ENCODE peak calls at places on chromosomes 13 and 19, in ten cellular contexts. W, V, Q, O, C, A, M, S, N and L are unnamed samples.

GRCh38 chr13:48478401-48478800 is 54.5 kb downstream of the RCBTB2 start:
- DNase-seq in W (peak), V (no peak), Q (no peak), O (no peak), C (no peak), A (peak), M (no peak), S (no peak), N (no peak), L (peak)

GRCh38 chr13:50707533-50708096 is 135.9 kb downstream of the DLEU7 start:
- DNase-seq in W (no peak), V (no peak), Q (no peak), O (no peak), C (no peak), A (no peak), M (no peak), S (no peak), N (no peak), L (no peak)

GRCh38 chr13:23552171-23552570 is 18.0 kb upstream of the TNFRSF19 start:
- DNase-seq in W (no peak), V (no peak), Q (no peak), O (no peak), C (no peak), A (no peak), M (no peak), S (no peak), N (no peak), L (no peak)

GRCh38 chr19:54325194-54325621 is 12.2 kb upstream of the LILRA5 start:
- DNase-seq in W (peak), V (no peak), Q (no peak), O (peak), C (peak), A (peak), M (no peak), S (peak), N (no peak), L (no peak)

GRCh38 chr19:39206122-39206521 is 2.1 kb upstream of the SYCN start:
- DNase-seq in W (no peak), V (no peak), Q (no peak), O (no peak), C (no peak), A (no peak), M (no peak), S (no peak), N (no peak), L (no peak)

GRCh38 chr13:114107686-114108081 is 24.7 kb downstream of the RASA3 start:
- DNase-seq in W (peak), V (peak), Q (peak), O (no peak), C (no peak), A (peak), M (peak), S (no peak), N (no peak), L (no peak)

GRCh38 chr13:44755872-44756271 is 179.7 kb upstream of the TSC22D1 start:
- DNase-seq in W (peak), V (no peak), Q (no peak), O (no peak), C (peak), A (peak), M (no peak), S (peak), N (no peak), L (peak)

GRCh38 chr13:98080280-98080679 is 62.6 kb upstream of the FARP1 start:
- DNase-seq in W (no peak), V (no peak), Q (no peak), O (no peak), C (peak), A (no peak), M (no peak), S (no peak), N (no peak), L (no peak)

GRCh38 chr13:32165791-32166190 is 134.2 kb downstream of the FRY start:
- DNase-seq in W (no peak), V (no peak), Q (peak), O (peak), C (peak), A (no peak), M (no peak), S (peak), N (no peak), L (no peak)

GRCh38 chr13:108003626-108004025 is 211.7 kb downstream of the LIG4 start:
- DNase-seq in W (no peak), V (no peak), Q (no peak), O (no peak), C (peak), A (no peak), M (no peak), S (no peak), N (no peak), L (no peak)

GRCh38 chr13:88979465-88980180 is 1308.5 kb downstream of the SLITRK5 start:
- DNase-seq in W (peak), V (no peak), Q (no peak), O (no peak), C (peak), A (no peak), M (no peak), S (no peak), N (no peak), L (no peak)

GRCh38 chr13:113209336-113209879 is at the start of gene CUL4A:
- DNase-seq in W (peak), V (peak), Q (peak), O (no peak), C (peak), A (peak), M (peak), S (peak), N (no peak), L (no peak)

GRCh38 chr13:66689628-66690027 is 540.5 kb downstream of the PCDH9 start:
- DNase-seq in W (peak), V (no peak), Q (no peak), O (no peak), C (peak), A (no peak), M (no peak), S (no peak), N (no peak), L (no peak)

GRCh38 chr13:74145249-74145970 is 11.2 kb upstream of the KLF12 start:
- DNase-seq in W (peak), V (no peak), Q (no peak), O (no peak), C (no peak), A (peak), M (no peak), S (no peak), N (no peak), L (no peak)

GRCh38 chr13:27425151-27425917 is 915 bp downstream of the GTF3A start:
- DNase-seq in W (no peak), V (no peak), Q (no peak), O (no peak), C (no peak), A (no peak), M (no peak), S (peak), N (no peak), L (no peak)

GRCh38 chr19:57817976-57818375 is 3.3 kb upstream of the ZNF552 start:
- DNase-seq in W (no peak), V (no peak), Q (no peak), O (no peak), C (no peak), A (no peak), M (no peak), S (no peak), N (no peak), L (no peak)

GRCh38 chr13:91668844-91669495 is 270.5 kb downstream of the GPC5 start:
- DNase-seq in W (peak), V (no peak), Q (no peak), O (no peak), C (no peak), A (no peak), M (no peak), S (no peak), N (no peak), L (no peak)

GRCh38 chr13:67229438-67230242 is 496 bp downstream of the PCDH9 start:
- DNase-seq in W (peak), V (no peak), Q (no peak), O (no peak), C (peak), A (no peak), M (no peak), S (no peak), N (no peak), L (no peak)

GRCh38 chr19:37563518-37563917 is 31.1 kb downstream of the ZNF571 start:
- DNase-seq in W (no peak), V (no peak), Q (no peak), O (no peak), C (no peak), A (no peak), M (no peak), S (no peak), N (no peak), L (no peak)

GRCh38 chr19:29680447-29680846 is 15.2 kb downstream of the PLEKHF1 start:
- DNase-seq in W (no peak), V (peak), Q (peak), O (peak), C (no peak), A (no peak), M (peak), S (no peak), N (no peak), L (no peak)

GRCh38 chr13:114019367-114019766 is 45.5 kb upstream of the C13orf46 start:
- DNase-seq in W (no peak), V (no peak), Q (no peak), O (no peak), C (no peak), A (no peak), M (no peak), S (no peak), N (no peak), L (no peak)

GRCh38 chr19:46944918-46945628 is 74.6 kb upstream of the NPAS1 start:
- DNase-seq in W (peak), V (peak), Q (peak), O (no peak), C (no peak), A (peak), M (peak), S (no peak), N (peak), L (no peak)

GRCh38 chr13:42063105-42063504 is 14.7 kb downstream of the DGKH start:
- DNase-seq in W (no peak), V (no peak), Q (no peak), O (no peak), C (peak), A (no peak), M (no peak), S (no peak), N (no peak), L (no peak)

GRCh38 chr13:22107549-22107948 is 436.7 kb downstream of the FGF9 start:
- DNase-seq in W (no peak), V (no peak), Q (no peak), O (no peak), C (no peak), A (no peak), M (no peak), S (no peak), N (no peak), L (no peak)

GRCh38 chr13:80473695-80474094 is 132.8 kb upstream of the SPRY2 start:
- DNase-seq in W (peak), V (no peak), Q (no peak), O (no peak), C (peak), A (peak), M (no peak), S (peak), N (no peak), L (no peak)

GRCh38 chr13:41700790-41701310 is 243.5 kb downstream of the RGCC start:
- DNase-seq in W (peak), V (no peak), Q (no peak), O (no peak), C (peak), A (peak), M (no peak), S (peak), N (no peak), L (peak)

GRCh38 chr19:19551862-19552192 is 13.8 kb downstream of the CILP2 start:
- DNase-seq in W (no peak), V (no peak), Q (no peak), O (no peak), C (no peak), A (no peak), M (peak), S (no peak), N (no peak), L (no peak)

GRCh38 chr13:83215627-83216026 is 666.6 kb downstream of the SLITRK1 start:
- DNase-seq in W (peak), V (no peak), Q (no peak), O (no peak), C (peak), A (peak), M (no peak), S (peak), N (no peak), L (peak)

GRCh38 chr13:70107498-70108271 is at the start of gene ATXN8OS:
- DNase-seq in W (no peak), V (no peak), Q (no peak), O (no peak), C (no peak), A (peak), M (peak), S (peak), N (no peak), L (no peak)

GRCh38 chr13:26112843-26113242 is 61.0 kb upstream of the SHISA2 start:
- DNase-seq in W (peak), V (no peak), Q (no peak), O (no peak), C (peak), A (no peak), M (no peak), S (peak), N (no peak), L (no peak)

GRCh38 chr19:21463449-21464105 is 41.8 kb upstream of the ZNF429 start:
- DNase-seq in W (peak), V (peak), Q (peak), O (peak), C (no peak), A (no peak), M (no peak), S (peak), N (no peak), L (no peak)

GRCh38 chr13:66855110-66855509 is 375.0 kb downstream of the PCDH9 start:
- DNase-seq in W (peak), V (no peak), Q (no peak), O (no peak), C (peak), A (no peak), M (no peak), S (peak), N (no peak), L (no peak)

GRCh38 chr19:16473875-16474397 is 2.2 kb upstream of the EPS15L1 start:
- DNase-seq in W (no peak), V (no peak), Q (no peak), O (no peak), C (no peak), A (no peak), M (no peak), S (no peak), N (no peak), L (no peak)

GRCh38 chr13:32315255-32316029 is at the start of the genes BRCA2 and ZAR1L:
- DNase-seq in W (peak), V (peak), Q (peak), O (peak), C (peak), A (peak), M (peak), S (peak), N (peak), L (peak)

GRCh38 chr13:43383488-43384165 is 360.2 kb downstream of the DNAJC15 start:
- DNase-seq in W (no peak), V (no peak), Q (no peak), O (no peak), C (no peak), A (no peak), M (no peak), S (no peak), N (no peak), L (no peak)

GRCh38 chr13:37134411-37135041 is 29.1 kb upstream of the CSNK1A1L start:
- DNase-seq in W (peak), V (no peak), Q (no peak), O (no peak), C (no peak), A (peak), M (no peak), S (no peak), N (no peak), L (peak)

DNA sequence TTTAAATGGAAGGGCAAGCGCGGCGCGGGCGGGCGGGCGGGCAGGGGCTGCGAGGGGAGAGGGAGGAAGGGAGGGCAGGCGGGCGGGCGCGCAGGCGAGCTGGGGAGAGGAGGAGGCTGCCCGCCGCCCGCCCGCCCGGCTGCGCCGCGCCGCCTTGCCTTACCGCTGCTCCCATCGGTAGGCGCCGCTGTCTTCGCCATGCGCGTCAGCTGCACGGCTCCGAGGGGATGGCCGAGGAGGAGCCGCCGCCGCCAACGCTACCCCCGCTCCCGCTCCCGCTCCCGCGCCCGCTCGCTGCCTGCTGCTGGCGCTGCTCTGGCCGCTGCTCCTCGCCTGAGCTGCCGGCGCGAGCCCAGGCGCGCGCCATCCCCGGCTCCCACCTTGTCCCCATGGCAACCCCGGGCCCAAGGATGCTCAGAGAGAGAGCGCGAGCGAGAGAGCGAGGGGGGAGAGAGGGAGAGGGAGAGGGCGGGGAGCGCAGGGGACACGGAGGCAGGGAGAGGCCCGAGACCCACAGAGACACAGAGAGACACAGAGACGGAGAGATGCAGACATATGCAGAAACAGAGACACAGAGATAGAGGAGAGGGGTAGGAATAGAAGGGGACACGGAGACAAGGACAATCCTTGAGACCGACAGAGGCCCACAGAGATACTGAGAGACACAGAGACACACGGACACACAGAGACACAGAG is 40.3 kb downstream of the DEDD2 start:
- DNase-seq in W (peak), V (peak), Q (peak), O (peak), C (peak), A (peak), M (peak), S (peak), N (no peak), L (no peak)
- H3K4me3 ChIP-seq in W (no peak), V (peak), Q (peak), O (peak), C (peak), A (peak), M (no peak), S (peak), N (peak), L (peak)

GRCh38 chr19:43774103-43774939 is 6.5 kb downstream of the KCNN4 start:
- DNase-seq in W (peak), V (peak), Q (peak), O (no peak), C (peak), A (peak), M (no peak), S (no peak), N (no peak), L (no peak)
- TF ChIP-seq CTCF in W (peak), V (peak), Q (peak), O (no peak), C (peak), A (peak), M (peak), S (no peak), N (peak), L (peak)

GRCh38 chr19:45765365-45766292 is 3.4 kb downstream of the SIX5 start:
- DNase-seq in W (no peak), V (no peak), Q (peak), O (no peak), C (no peak), A (no peak), M (no peak), S (no peak), N (no peak), L (no peak)

GRCh38 chr19:45766293-45766918 is 2.6 kb downstream of the SIX5 start:
- DNase-seq in W (no peak), V (no peak), Q (peak), O (no peak), C (no peak), A (no peak), M (no peak), S (no peak), N (no peak), L (no peak)

GRCh38 chr19:45767410-45767880 is 1.6 kb downstream of the SIX5 start:
- DNase-seq in W (peak), V (peak), Q (peak), O (no peak), C (peak), A (peak), M (peak), S (peak), N (no peak), L (peak)

GRCh38 chr19:45767881-45768643 is 990 bp downstream of the SIX5 start:
- DNase-seq in W (peak), V (peak), Q (peak), O (peak), C (peak), A (peak), M (peak), S (peak), N (no peak), L (no peak)

DNA sequence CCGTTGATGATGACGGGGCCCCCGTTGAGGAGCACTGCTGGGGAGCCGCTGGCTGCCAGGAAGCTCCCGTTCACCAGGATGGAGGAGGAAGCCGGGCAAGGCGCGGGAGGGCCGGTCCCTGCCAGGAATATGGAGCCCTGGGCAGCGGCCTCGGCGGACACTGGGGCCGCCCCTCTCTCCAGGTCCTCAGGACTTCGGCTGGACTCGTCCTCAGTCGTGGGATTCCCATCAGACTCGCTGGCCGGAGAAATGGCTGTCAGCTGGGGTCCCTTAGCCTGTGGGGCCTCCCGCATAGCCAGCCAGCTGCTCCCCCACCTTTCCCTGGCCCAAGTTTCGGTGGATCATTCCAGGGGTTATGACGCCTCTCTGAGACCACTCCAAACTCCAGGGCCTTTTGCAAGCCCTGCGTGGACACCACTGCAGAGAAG is 2.1 kb downstream of the SIX5 start:
- DNase-seq in W (no peak), V (no peak), Q (peak), O (no peak), C (peak), A (no peak), M (peak), S (no peak), N (no peak), L (no peak)
- H3K4me3 ChIP-seq in W (peak), V (peak), Q (peak), O (peak), C (peak), A (peak), M (peak), S (peak), N (peak), L (peak)

GRCh38 chr19:44908074-44908835 is 2.7 kb downstream of the APOE start:
- DNase-seq in W (no peak), V (no peak), Q (no peak), O (no peak), C (no peak), A (no peak), M (no peak), S (no peak), N (no peak), L (no peak)

GRCh38 chr19:44905437-44906160 is at the start of gene APOE:
- DNase-seq in W (peak), V (peak), Q (no peak), O (no peak), C (no peak), A (no peak), M (no peak), S (no peak), N (no peak), L (no peak)

GRCh38 chr19:44907613-44908012 is 2.0 kb downstream of the APOE start:
- DNase-seq in W (no peak), V (no peak), Q (no peak), O (no peak), C (no peak), A (no peak), M (no peak), S (no peak), N (no peak), L (no peak)

GRCh38 chr19:44909775-44910174 is 4.2 kb downstream of the APOE start:
- DNase-seq in W (no peak), V (no peak), Q (no peak), O (no peak), C (no peak), A (no peak), M (no peak), S (no peak), N (no peak), L (no peak)

GRCh38 chr19:44908836-44909201 is 3.2 kb downstream of the APOE start:
- DNase-seq in W (no peak), V (no peak), Q (no peak), O (no peak), C (no peak), A (no peak), M (peak), S (no peak), N (no peak), L (no peak)
- TF ChIP-seq CTCF in W (no peak), V (no peak), Q (no peak), O (no peak), C (no peak), A (no peak), M (no peak), S (no peak), N (no peak), L (no peak)